ENCODE peak calls at places on chromosome 21, in ten cellular contexts. One of them, this sample, is unnamed.

GRCh38 chr21:28754127-28754611 is 238.5 kb downstream of the LTN1 start:
- DNase-seq in SK-N-SH: no peak
- DNase-seq in B cell: no peak
- DNase-seq in left lung: no peak
- DNase-seq in Panc1: no peak
- DNase-seq in dorsolateral prefrontal cortex: no peak
- DNase-seq in lower lobe of right lung: no peak
- DNase-seq in H9: no peak
- DNase-seq in ascending aorta: peak; percentile 88
- DNase-seq in uterus: peak; percentile 30
- DNase-seq in this sample: no peak

GRCh38 chr21:32411366-32412161 is 942 bp upstream of the EVA1C start:
- DNase-seq in dorsolateral prefrontal cortex: peak; percentile 88
- DNase-seq in B cell: peak; percentile 29
- DNase-seq in H9: peak; percentile 39
- DNase-seq in left lung: peak; percentile 84
- DNase-seq in SK-N-SH: peak; percentile 60
- DNase-seq in ascending aorta: peak; percentile 97
- DNase-seq in lower lobe of right lung: peak; percentile 95
- DNase-seq in uterus: peak; percentile 93
- DNase-seq in Panc1: no peak
- DNase-seq in this sample: peak; percentile 83

GRCh38 chr21:30014883-30015282 is 75.1 kb upstream of the GRIK1 start:
- DNase-seq in H9: no peak
- DNase-seq in left lung: no peak
- DNase-seq in SK-N-SH: no peak
- DNase-seq in ascending aorta: no peak
- DNase-seq in Panc1: no peak
- DNase-seq in dorsolateral prefrontal cortex: no peak
- DNase-seq in uterus: no peak
- DNase-seq in B cell: no peak
- DNase-seq in lower lobe of right lung: no peak
- DNase-seq in this sample: no peak

GRCh38 chr21:41491412-41491811 is 16.5 kb downstream of the TMPRSS2 start:
- DNase-seq in SK-N-SH: no peak
- DNase-seq in ascending aorta: no peak
- DNase-seq in dorsolateral prefrontal cortex: no peak
- DNase-seq in Panc1: no peak
- DNase-seq in lower lobe of right lung: no peak
- DNase-seq in H9: no peak
- DNase-seq in left lung: no peak
- DNase-seq in uterus: no peak
- DNase-seq in B cell: no peak
- DNase-seq in this sample: no peak

GRCh38 chr21:28991861-28992525 is 684 bp downstream of the LTN1 start:
- DNase-seq in B cell: peak; percentile 14
- DNase-seq in H9: no peak
- DNase-seq in dorsolateral prefrontal cortex: no peak
- DNase-seq in SK-N-SH: no peak
- DNase-seq in lower lobe of right lung: no peak
- DNase-seq in uterus: no peak
- DNase-seq in ascending aorta: no peak
- DNase-seq in left lung: no peak
- DNase-seq in Panc1: no peak
- DNase-seq in this sample: peak; percentile 38

GRCh38 chr21:27346041-27346448 is 379.2 kb upstream of the ADAMTS5 start:
- DNase-seq in dorsolateral prefrontal cortex: no peak
- DNase-seq in B cell: no peak
- DNase-seq in lower lobe of right lung: no peak
- DNase-seq in SK-N-SH: no peak
- DNase-seq in H9: no peak
- DNase-seq in ascending aorta: no peak
- DNase-seq in left lung: no peak
- DNase-seq in uterus: no peak
- DNase-seq in Panc1: no peak
- DNase-seq in this sample: peak; percentile 62

GRCh38 chr21:41851090-41851790 is 27.9 kb downstream of the PRDM15 start:
- DNase-seq in SK-N-SH: no peak
- DNase-seq in uterus: no peak
- DNase-seq in ascending aorta: no peak
- DNase-seq in Panc1: no peak
- DNase-seq in B cell: no peak
- DNase-seq in H9: no peak
- DNase-seq in left lung: no peak
- DNase-seq in dorsolateral prefrontal cortex: no peak
- DNase-seq in lower lobe of right lung: no peak
- DNase-seq in this sample: no peak

GRCh38 chr21:40433575-40433974 is 413.4 kb downstream of the DSCAM start:
- DNase-seq in ascending aorta: no peak
- DNase-seq in Panc1: no peak
- DNase-seq in dorsolateral prefrontal cortex: no peak
- DNase-seq in B cell: no peak
- DNase-seq in H9: no peak
- DNase-seq in uterus: no peak
- DNase-seq in left lung: no peak
- DNase-seq in SK-N-SH: no peak
- DNase-seq in lower lobe of right lung: no peak
- DNase-seq in this sample: no peak

GRCh38 chr21:14603202-14603601 is 57.1 kb upstream of the SAMSN1 start:
- DNase-seq in SK-N-SH: no peak
- DNase-seq in dorsolateral prefrontal cortex: no peak
- DNase-seq in ascending aorta: no peak
- DNase-seq in B cell: no peak
- DNase-seq in uterus: no peak
- DNase-seq in Panc1: no peak
- DNase-seq in left lung: no peak
- DNase-seq in lower lobe of right lung: no peak
- DNase-seq in H9: no peak
- DNase-seq in this sample: peak; percentile 22

GRCh38 chr21:41952568-41953248 is 1.1 kb downstream of the C2CD2 start:
- DNase-seq in H9: no peak
- DNase-seq in dorsolateral prefrontal cortex: no peak
- DNase-seq in B cell: no peak
- DNase-seq in uterus: no peak
- DNase-seq in ascending aorta: no peak
- DNase-seq in Panc1: no peak
- DNase-seq in lower lobe of right lung: no peak
- DNase-seq in left lung: no peak
- DNase-seq in SK-N-SH: no peak
- DNase-seq in this sample: peak; percentile 76

GRCh38 chr21:32581732-32582131 is 3.6 kb downstream of the TCP10L start:
- DNase-seq in Panc1: no peak
- DNase-seq in lower lobe of right lung: no peak
- DNase-seq in B cell: no peak
- DNase-seq in H9: no peak
- DNase-seq in dorsolateral prefrontal cortex: no peak
- DNase-seq in uterus: no peak
- DNase-seq in left lung: no peak
- DNase-seq in SK-N-SH: no peak
- DNase-seq in ascending aorta: peak; percentile 25
- DNase-seq in this sample: no peak

GRCh38 chr21:26365849-26366248 is 195.3 kb upstream of the APP start:
- DNase-seq in SK-N-SH: no peak
- DNase-seq in lower lobe of right lung: no peak
- DNase-seq in left lung: no peak
- DNase-seq in ascending aorta: no peak
- DNase-seq in Panc1: no peak
- DNase-seq in H9: no peak
- DNase-seq in dorsolateral prefrontal cortex: no peak
- DNase-seq in B cell: no peak
- DNase-seq in uterus: no peak
- DNase-seq in this sample: no peak

GRCh38 chr21:44444286-44444931 is 10.9 kb upstream of the LRRC3 start:
- DNase-seq in SK-N-SH: no peak
- DNase-seq in B cell: no peak
- DNase-seq in Panc1: no peak
- DNase-seq in uterus: no peak
- DNase-seq in lower lobe of right lung: peak; percentile 42
- DNase-seq in ascending aorta: no peak
- DNase-seq in H9: peak; percentile 76
- DNase-seq in left lung: no peak
- DNase-seq in dorsolateral prefrontal cortex: peak; percentile 28
- DNase-seq in this sample: peak; percentile 64
- TF ChIP-seq CTCF in SK-N-SH: peak; percentile 30
- TF ChIP-seq CTCF in B cell: no peak
- TF ChIP-seq CTCF in Panc1: peak; percentile 52
- TF ChIP-seq CTCF in uterus: no peak
- TF ChIP-seq CTCF in lower lobe of right lung: no peak
- TF ChIP-seq CTCF in ascending aorta: no peak
- TF ChIP-seq CTCF in H9: peak; percentile 75
- TF ChIP-seq CTCF in left lung: no peak
- TF ChIP-seq CTCF in dorsolateral prefrontal cortex: no peak
- TF ChIP-seq CTCF in this sample: no peak

DNA sequence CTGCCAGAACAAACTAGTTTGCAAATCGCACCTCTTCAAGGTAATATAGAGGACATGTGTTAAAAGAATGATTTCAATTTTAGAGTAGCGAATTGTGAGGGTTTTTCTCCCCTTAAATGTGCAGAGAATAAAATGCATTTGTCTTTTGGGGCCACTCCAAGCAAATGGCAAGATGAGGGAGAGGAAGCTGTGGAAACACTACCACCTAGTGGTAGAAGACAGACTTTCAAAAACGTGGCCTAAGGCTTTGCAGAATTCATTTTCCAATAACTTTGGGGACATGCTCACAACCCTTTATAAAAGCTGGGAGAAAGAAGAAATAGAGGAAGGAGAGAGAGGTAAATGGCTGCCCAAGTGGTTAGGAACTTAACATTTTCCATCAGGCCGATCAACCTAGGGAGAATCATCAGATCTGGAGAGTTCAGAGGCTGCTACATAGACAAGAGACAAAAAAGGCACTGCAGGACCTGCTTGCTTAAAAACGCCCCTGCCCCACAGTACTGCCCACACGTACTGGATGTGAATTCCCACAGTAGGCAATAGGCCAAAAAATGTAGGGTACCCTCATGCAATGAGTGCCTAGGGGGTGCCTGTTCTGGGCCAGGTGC is 15.7 kb upstream of the RCAN1 start:
- DNase-seq in uterus: no peak
- DNase-seq in H9: no peak
- DNase-seq in lower lobe of right lung: no peak
- DNase-seq in dorsolateral prefrontal cortex: no peak
- DNase-seq in left lung: no peak
- DNase-seq in SK-N-SH: peak; percentile 63
- DNase-seq in Panc1: peak; percentile 42
- DNase-seq in B cell: peak; percentile 63
- DNase-seq in ascending aorta: no peak
- DNase-seq in this sample: peak; percentile 80
- TF ChIP-seq CTCF in uterus: peak; percentile 85
- TF ChIP-seq CTCF in H9: peak; percentile 83
- TF ChIP-seq CTCF in lower lobe of right lung: peak; percentile 82
- TF ChIP-seq CTCF in dorsolateral prefrontal cortex: peak; percentile 87
- TF ChIP-seq CTCF in left lung: peak; percentile 70
- TF ChIP-seq CTCF in SK-N-SH: peak; percentile 85
- TF ChIP-seq CTCF in Panc1: peak; percentile 73
- TF ChIP-seq CTCF in B cell: peak; percentile 93
- TF ChIP-seq CTCF in ascending aorta: peak; percentile 81
- TF ChIP-seq CTCF in this sample: peak; percentile 75

DNA sequence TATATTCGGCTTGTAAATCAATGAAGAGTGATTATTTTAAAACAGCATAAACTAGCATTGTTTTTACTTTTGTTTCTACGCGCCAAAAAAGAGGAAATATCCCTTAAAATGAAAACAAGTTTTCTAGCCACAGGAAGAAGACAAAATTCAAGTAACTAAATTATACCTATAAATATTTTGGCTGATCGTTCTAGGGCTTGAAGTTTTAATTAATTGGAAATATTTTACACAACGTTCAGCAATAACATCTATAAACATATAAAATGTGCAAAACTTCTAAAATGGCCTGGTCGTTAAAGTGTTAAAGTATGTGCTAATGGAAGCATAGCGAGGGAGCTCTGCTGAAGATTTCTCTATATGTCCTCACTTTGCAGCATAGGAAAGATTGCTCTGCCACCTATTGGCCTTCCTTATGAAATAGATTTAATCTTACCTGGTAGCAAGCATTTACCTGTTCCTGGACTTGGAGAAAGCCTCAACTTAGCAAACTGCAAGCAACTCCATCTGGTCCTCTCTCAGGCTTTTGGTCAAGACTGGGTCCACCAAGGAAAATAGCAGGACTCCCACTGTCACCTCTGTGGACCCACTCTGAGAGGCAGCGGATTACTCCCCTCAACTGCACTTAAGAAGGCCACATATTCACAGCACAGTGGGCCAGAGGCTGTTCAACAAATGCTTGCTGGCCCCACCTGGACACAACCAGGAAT is 351.3 kb upstream of the RUNX1 start:
- DNase-seq in dorsolateral prefrontal cortex: no peak
- DNase-seq in lower lobe of right lung: no peak
- DNase-seq in SK-N-SH: peak; percentile 43
- DNase-seq in H9: no peak
- DNase-seq in left lung: no peak
- DNase-seq in uterus: no peak
- DNase-seq in B cell: peak; percentile 60
- DNase-seq in ascending aorta: no peak
- DNase-seq in Panc1: peak; percentile 75
- DNase-seq in this sample: peak; percentile 37
- TF ChIP-seq CTCF in dorsolateral prefrontal cortex: peak; percentile 32
- TF ChIP-seq CTCF in lower lobe of right lung: peak; percentile 47
- TF ChIP-seq CTCF in SK-N-SH: peak; percentile 67
- TF ChIP-seq CTCF in H9: peak; percentile 67
- TF ChIP-seq CTCF in left lung: peak; percentile 16
- TF ChIP-seq CTCF in uterus: peak; percentile 33
- TF ChIP-seq CTCF in B cell: peak; percentile 77
- TF ChIP-seq CTCF in ascending aorta: no peak
- TF ChIP-seq CTCF in Panc1: peak; percentile 63
- TF ChIP-seq CTCF in this sample: peak; percentile 54

GRCh38 chr21:38467369-38467768 is 30.9 kb downstream of the ERG start:
- DNase-seq in H9: no peak
- DNase-seq in left lung: no peak
- DNase-seq in Panc1: no peak
- DNase-seq in dorsolateral prefrontal cortex: no peak
- DNase-seq in ascending aorta: no peak
- DNase-seq in SK-N-SH: no peak
- DNase-seq in B cell: no peak
- DNase-seq in uterus: no peak
- DNase-seq in lower lobe of right lung: no peak
- DNase-seq in this sample: no peak

GRCh38 chr21:38468989-38469388 is 29.3 kb downstream of the ERG start:
- DNase-seq in Panc1: no peak
- DNase-seq in dorsolateral prefrontal cortex: no peak
- DNase-seq in lower lobe of right lung: no peak
- DNase-seq in uterus: no peak
- DNase-seq in B cell: no peak
- DNase-seq in H9: no peak
- DNase-seq in ascending aorta: no peak
- DNase-seq in left lung: no peak
- DNase-seq in SK-N-SH: no peak
- DNase-seq in this sample: no peak

GRCh38 chr21:38470762-38471161 is 27.5 kb downstream of the ERG start:
- DNase-seq in lower lobe of right lung: no peak
- DNase-seq in H9: no peak
- DNase-seq in Panc1: no peak
- DNase-seq in uterus: no peak
- DNase-seq in left lung: no peak
- DNase-seq in SK-N-SH: no peak
- DNase-seq in dorsolateral prefrontal cortex: no peak
- DNase-seq in B cell: no peak
- DNase-seq in ascending aorta: no peak
- DNase-seq in this sample: no peak

GRCh38 chr21:38471766-38472165 is 26.5 kb downstream of the ERG start:
- DNase-seq in ascending aorta: no peak
- DNase-seq in lower lobe of right lung: no peak
- DNase-seq in uterus: no peak
- DNase-seq in Panc1: no peak
- DNase-seq in H9: no peak
- DNase-seq in dorsolateral prefrontal cortex: no peak
- DNase-seq in left lung: no peak
- DNase-seq in SK-N-SH: no peak
- DNase-seq in B cell: no peak
- DNase-seq in this sample: no peak

GRCh38 chr21:38467911-38468310 is 30.4 kb downstream of the ERG start:
- DNase-seq in H9: peak; percentile 52
- DNase-seq in dorsolateral prefrontal cortex: no peak
- DNase-seq in ascending aorta: no peak
- DNase-seq in B cell: no peak
- DNase-seq in uterus: no peak
- DNase-seq in lower lobe of right lung: no peak
- DNase-seq in SK-N-SH: no peak
- DNase-seq in Panc1: no peak
- DNase-seq in left lung: no peak
- DNase-seq in this sample: no peak
- TF ChIP-seq CTCF in H9: peak; percentile 53
- TF ChIP-seq CTCF in dorsolateral prefrontal cortex: no peak
- TF ChIP-seq CTCF in ascending aorta: no peak
- TF ChIP-seq CTCF in B cell: no peak
- TF ChIP-seq CTCF in uterus: no peak
- TF ChIP-seq CTCF in lower lobe of right lung: no peak
- TF ChIP-seq CTCF in SK-N-SH: no peak
- TF ChIP-seq CTCF in Panc1: no peak
- TF ChIP-seq CTCF in left lung: no peak
- TF ChIP-seq CTCF in this sample: no peak